ENCODE peak calls at places on chromosomes 16 and 17, in seven cellular contexts. One of them, this sample, is unnamed.

GRCh38 chr16:67228034-67228785 is 1.3 kb downstream of the TMEM208 start:
- DNase-seq in heart left ventricle: peak; percentile 20
- DNase-seq in CD8-positive, alpha-beta T cell: no peak
- DNase-seq in C1 segment of cervical spinal cord: no peak
- DNase-seq in nephron progenitor cell: no peak
- DNase-seq in ascending aorta: no peak
- DNase-seq in effector memory CD8-positive, alpha-beta T cell: no peak
- DNase-seq in this sample: no peak

GRCh38 chr17:77570565-77570898 is 388.0 kb upstream of the TNRC6C start:
- DNase-seq in nephron progenitor cell: no peak
- DNase-seq in ascending aorta: no peak
- DNase-seq in effector memory CD8-positive, alpha-beta T cell: no peak
- DNase-seq in heart left ventricle: no peak
- DNase-seq in CD8-positive, alpha-beta T cell: no peak
- DNase-seq in C1 segment of cervical spinal cord: no peak
- DNase-seq in this sample: no peak

GRCh38 chr17:10271004-10271620 is 72.7 kb upstream of the GAS7 start:
- DNase-seq in heart left ventricle: no peak
- DNase-seq in C1 segment of cervical spinal cord: no peak
- DNase-seq in nephron progenitor cell: no peak
- DNase-seq in effector memory CD8-positive, alpha-beta T cell: no peak
- DNase-seq in CD8-positive, alpha-beta T cell: no peak
- DNase-seq in ascending aorta: no peak
- DNase-seq in this sample: peak; percentile 17

GRCh38 chr16:47716571-47716970 is 255.4 kb downstream of the PHKB start:
- DNase-seq in effector memory CD8-positive, alpha-beta T cell: no peak
- DNase-seq in ascending aorta: no peak
- DNase-seq in nephron progenitor cell: no peak
- DNase-seq in heart left ventricle: no peak
- DNase-seq in CD8-positive, alpha-beta T cell: no peak
- DNase-seq in C1 segment of cervical spinal cord: no peak
- DNase-seq in this sample: peak; percentile 37

GRCh38 chr17:16351831-16352230 is 1.4 kb downstream of the CENPV start:
- DNase-seq in ascending aorta: no peak
- DNase-seq in CD8-positive, alpha-beta T cell: no peak
- DNase-seq in effector memory CD8-positive, alpha-beta T cell: no peak
- DNase-seq in C1 segment of cervical spinal cord: no peak
- DNase-seq in heart left ventricle: no peak
- DNase-seq in nephron progenitor cell: no peak
- DNase-seq in this sample: peak; percentile 77

GRCh38 chr16:58733248-58733670 is 857 bp downstream of the GOT2 start:
- DNase-seq in heart left ventricle: no peak
- DNase-seq in ascending aorta: no peak
- DNase-seq in effector memory CD8-positive, alpha-beta T cell: no peak
- DNase-seq in CD8-positive, alpha-beta T cell: no peak
- DNase-seq in C1 segment of cervical spinal cord: no peak
- DNase-seq in nephron progenitor cell: peak; percentile 60
- DNase-seq in this sample: peak; percentile 24

GRCh38 chr16:83972256-83973008 is 4.4 kb downstream of the NECAB2 start:
- DNase-seq in ascending aorta: no peak
- DNase-seq in CD8-positive, alpha-beta T cell: no peak
- DNase-seq in effector memory CD8-positive, alpha-beta T cell: no peak
- DNase-seq in nephron progenitor cell: no peak
- DNase-seq in heart left ventricle: peak; percentile 7
- DNase-seq in C1 segment of cervical spinal cord: no peak
- DNase-seq in this sample: no peak

GRCh38 chr17:44921122-44921882 is 6.0 kb upstream of the GFAP start:
- DNase-seq in heart left ventricle: peak; percentile 63
- DNase-seq in effector memory CD8-positive, alpha-beta T cell: no peak
- DNase-seq in ascending aorta: no peak
- DNase-seq in nephron progenitor cell: peak; percentile 55
- DNase-seq in C1 segment of cervical spinal cord: no peak
- DNase-seq in CD8-positive, alpha-beta T cell: no peak
- DNase-seq in this sample: no peak

GRCh38 chr17:13981881-13982280 is 87.4 kb upstream of the COX10 start:
- DNase-seq in nephron progenitor cell: no peak
- DNase-seq in CD8-positive, alpha-beta T cell: no peak
- DNase-seq in C1 segment of cervical spinal cord: no peak
- DNase-seq in effector memory CD8-positive, alpha-beta T cell: no peak
- DNase-seq in heart left ventricle: no peak
- DNase-seq in ascending aorta: no peak
- DNase-seq in this sample: no peak

GRCh38 chr17:41873559-41874292 is 8.5 kb upstream of the KLHL11 start:
- DNase-seq in CD8-positive, alpha-beta T cell: no peak
- DNase-seq in nephron progenitor cell: no peak
- DNase-seq in C1 segment of cervical spinal cord: no peak
- DNase-seq in effector memory CD8-positive, alpha-beta T cell: no peak
- DNase-seq in heart left ventricle: no peak
- DNase-seq in ascending aorta: no peak
- DNase-seq in this sample: no peak

GRCh38 chr17:81667754-81668153 is 1.2 kb downstream of the CCDC137 start:
- DNase-seq in ascending aorta: no peak
- DNase-seq in heart left ventricle: no peak
- DNase-seq in C1 segment of cervical spinal cord: no peak
- DNase-seq in effector memory CD8-positive, alpha-beta T cell: no peak
- DNase-seq in nephron progenitor cell: no peak
- DNase-seq in CD8-positive, alpha-beta T cell: no peak
- DNase-seq in this sample: no peak

GRCh38 chr16:11133344-11133921 is 122.6 kb downstream of the SOCS1 start:
- DNase-seq in ascending aorta: peak; percentile 65
- DNase-seq in heart left ventricle: peak; percentile 88
- DNase-seq in nephron progenitor cell: no peak
- DNase-seq in C1 segment of cervical spinal cord: no peak
- DNase-seq in CD8-positive, alpha-beta T cell: no peak
- DNase-seq in effector memory CD8-positive, alpha-beta T cell: no peak
- DNase-seq in this sample: peak; percentile 98